ENCODE peak calls at places on chromosomes 2 and 18, in six cellular contexts. A, V, Y, T, N and Q are unnamed samples.

GRCh38 chr2:118860506-118860905 is 13.1 kb upstream of the EN1 start:
- DNase-seq in N (no peak), A (no peak), V (no peak), Y (no peak), T (no peak), Q (no peak)

GRCh38 chr18:9851511-9851910 is 34.3 kb upstream of the TXNDC2 start:
- DNase-seq in T (no peak), A (no peak), N (no peak), V (no peak), Y (no peak), Q (no peak)

GRCh38 chr2:120867290-120868231 is 131.9 kb downstream of the GLI2 start:
- DNase-seq in N (peak), Y (peak), V (peak), A (peak), T (peak), Q (peak)

GRCh38 chr2:188024811-188025210 is 266.9 kb upstream of the GULP1 start:
- DNase-seq in Y (no peak), V (no peak), A (peak), N (no peak), T (no peak), Q (no peak)

GRCh38 chr2:224410946-224411561 is 9.1 kb upstream of the FAM124B start:
- DNase-seq in N (no peak), Y (no peak), A (peak), T (no peak), V (no peak), Q (no peak)

GRCh38 chr2:148106331-148106730 is 85.4 kb downstream of the MBD5 start:
- DNase-seq in A (no peak), T (no peak), V (no peak), N (no peak), Y (no peak), Q (no peak)

GRCh38 chr2:47237375-47238357 is 82.6 kb upstream of the STPG4 start:
- DNase-seq in N (peak), V (peak), A (peak), T (peak), Y (no peak), Q (peak)

GRCh38 chr2:57448816-57449215 is 597.8 kb upstream of the VRK2 start:
- DNase-seq in A (no peak), T (no peak), V (no peak), Y (no peak), N (no peak), Q (no peak)

GRCh38 chr18:43542016-43542415 is 264.7 kb upstream of the SYT4 start:
- DNase-seq in V (no peak), T (no peak), Y (no peak), A (no peak), N (no peak), Q (no peak)

GRCh38 chr2:8819194-8819593 is 18.2 kb downstream of the KIDINS220 start:
- DNase-seq in N (peak), A (peak), V (no peak), T (no peak), Y (no peak), Q (no peak)

GRCh38 chr2:227960356-227960755 is 88.9 kb downstream of the DAW1 start:
- DNase-seq in A (no peak), N (no peak), T (no peak), V (no peak), Y (no peak), Q (no peak)

GRCh38 chr2:143482316-143482715 is 353.1 kb downstream of the ARHGAP15 start:
- DNase-seq in Y (no peak), A (peak), T (no peak), V (no peak), N (peak), Q (no peak)

GRCh38 chr2:108347786-108348185 is 30.0 kb upstream of the SULT1C4 start:
- DNase-seq in T (no peak), A (no peak), N (no peak), Y (no peak), V (no peak), Q (no peak)

GRCh38 chr2:68925298-68925885 is 27.3 kb downstream of the GKN2 start:
- DNase-seq in V (no peak), A (peak), Y (peak), N (peak), T (no peak), Q (no peak)

GRCh38 chr18:79590191-79591039 is 89.2 kb upstream of the CTDP1 start:
- DNase-seq in N (peak), Y (no peak), V (peak), T (no peak), A (no peak), Q (peak)

GRCh38 chr2:226973821-226974220 is 138.0 kb downstream of the RHBDD1 start:
- DNase-seq in T (no peak), N (no peak), V (no peak), Y (no peak), A (no peak), Q (no peak)

GRCh38 chr2:212997526-212998020 is 153.8 kb downstream of the IKZF2 start:
- DNase-seq in A (no peak), Y (no peak), T (no peak), N (no peak), V (no peak), Q (no peak)

GRCh38 chr18:11470941-11471340 is 138.5 kb upstream of the SLC35G4 start:
- DNase-seq in N (no peak), Y (no peak), V (no peak), T (no peak), A (no peak), Q (no peak)

GRCh38 chr18:37124511-37124910 is 295.6 kb downstream of the KIAA1328 start:
- DNase-seq in A (no peak), Y (no peak), V (no peak), T (no peak), N (no peak), Q (no peak)

GRCh38 chr2:62287895-62288589 is 92.1 kb downstream of the B3GNT2 start:
- DNase-seq in N (peak), V (peak), T (peak), Y (no peak), A (no peak), Q (peak)

GRCh38 chr18:24212939-24213338 is 74.1 kb downstream of the CABYR start:
- DNase-seq in T (no peak), Y (no peak), V (no peak), A (peak), N (peak), Q (no peak)

GRCh38 chr18:74951165-74951760 is 257.7 kb downstream of the PTGR3 start:
- DNase-seq in A (peak), N (peak), T (no peak), V (peak), Y (peak), Q (no peak)

GRCh38 chr2:48228345-48228684 is 301.6 kb upstream of the STON1 start:
- DNase-seq in A (no peak), N (no peak), V (no peak), T (no peak), Y (no peak), Q (no peak)

GRCh38 chr2:111617804-111618576 is 266.0 kb downstream of the ANAPC1 start:
- DNase-seq in Y (no peak), N (no peak), V (peak), T (peak), A (no peak), Q (peak)

GRCh38 chr2:174493549-174494331 is 6.9 kb upstream of the GPR155 start:
- DNase-seq in V (no peak), N (no peak), T (no peak), Y (no peak), A (no peak), Q (no peak)
- H3K27ac ChIP-seq in V (no peak), N (no peak), T (no peak), Y (no peak), A (no peak), Q (peak)

GRCh38 chr2:44937688-44938240 is 3.7 kb upstream of the SIX3 start:
- DNase-seq in Y (no peak), T (no peak), V (no peak), A (no peak), N (no peak), Q (no peak)
- H3K27ac ChIP-seq in Y (no peak), T (no peak), V (no peak), A (no peak), N (no peak), Q (no peak)

GRCh38 chr2:27717070-27717453 is 53.4 kb downstream of the SLC4A1AP start:
- DNase-seq in V (no peak), T (peak), A (peak), Y (no peak), N (no peak), Q (peak)
- H3K27ac ChIP-seq in V (no peak), T (peak), A (no peak), Y (no peak), N (no peak), Q (peak)

GRCh38 chr2:10475811-10476660 is 27.9 kb upstream of the ODC1 start:
- DNase-seq in V (no peak), T (no peak), N (no peak), Y (no peak), A (no peak), Q (no peak)
- H3K27ac ChIP-seq in V (no peak), T (no peak), N (no peak), Y (no peak), A (no peak), Q (no peak)

DNA sequence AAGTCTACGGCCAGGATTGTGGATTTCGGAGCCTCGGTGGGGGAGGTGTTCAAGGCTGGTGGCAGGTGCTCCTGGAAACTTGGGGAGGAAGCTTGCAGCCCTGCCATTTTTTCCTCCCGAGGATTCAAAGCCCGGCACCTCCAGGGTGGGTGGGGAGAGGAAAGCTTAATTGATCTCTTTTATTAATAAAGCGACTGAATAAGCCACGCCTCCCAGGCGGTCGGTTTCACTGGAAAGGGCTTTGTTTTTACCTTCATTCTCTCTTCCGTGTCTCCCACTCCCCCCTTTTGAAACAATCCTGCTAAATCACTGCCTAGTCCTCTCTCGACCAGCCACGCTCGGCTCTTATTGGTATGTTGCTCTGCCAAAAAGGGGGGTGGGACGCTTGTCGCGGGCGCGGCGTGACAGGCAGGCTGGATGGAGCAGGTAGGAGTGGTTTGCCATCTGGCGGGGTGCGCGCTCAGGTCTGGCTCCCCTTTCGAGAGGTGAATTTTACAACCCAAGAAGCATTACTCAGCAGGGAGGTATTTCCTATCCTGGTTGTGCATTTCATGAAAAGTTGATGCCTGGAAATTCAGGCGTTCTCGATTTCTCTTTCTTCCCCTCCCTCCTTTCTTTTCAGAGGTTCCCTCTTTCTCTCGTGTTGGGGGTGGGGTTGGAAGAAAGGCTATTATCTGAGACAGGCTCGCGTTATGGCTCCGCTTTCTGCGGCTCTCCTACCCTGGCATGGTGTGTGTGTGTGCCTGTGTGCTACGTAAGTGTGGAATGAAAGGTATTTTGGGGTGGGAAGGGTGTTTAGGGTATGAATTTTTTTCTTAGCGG is 1.4 kb downstream of the NEDD4L start:
- DNase-seq in Y (peak), V (peak), T (peak), A (peak), N (no peak), Q (no peak)
- H3K27ac ChIP-seq in Y (peak), V (peak), T (no peak), A (peak), N (no peak), Q (peak)

DNA sequence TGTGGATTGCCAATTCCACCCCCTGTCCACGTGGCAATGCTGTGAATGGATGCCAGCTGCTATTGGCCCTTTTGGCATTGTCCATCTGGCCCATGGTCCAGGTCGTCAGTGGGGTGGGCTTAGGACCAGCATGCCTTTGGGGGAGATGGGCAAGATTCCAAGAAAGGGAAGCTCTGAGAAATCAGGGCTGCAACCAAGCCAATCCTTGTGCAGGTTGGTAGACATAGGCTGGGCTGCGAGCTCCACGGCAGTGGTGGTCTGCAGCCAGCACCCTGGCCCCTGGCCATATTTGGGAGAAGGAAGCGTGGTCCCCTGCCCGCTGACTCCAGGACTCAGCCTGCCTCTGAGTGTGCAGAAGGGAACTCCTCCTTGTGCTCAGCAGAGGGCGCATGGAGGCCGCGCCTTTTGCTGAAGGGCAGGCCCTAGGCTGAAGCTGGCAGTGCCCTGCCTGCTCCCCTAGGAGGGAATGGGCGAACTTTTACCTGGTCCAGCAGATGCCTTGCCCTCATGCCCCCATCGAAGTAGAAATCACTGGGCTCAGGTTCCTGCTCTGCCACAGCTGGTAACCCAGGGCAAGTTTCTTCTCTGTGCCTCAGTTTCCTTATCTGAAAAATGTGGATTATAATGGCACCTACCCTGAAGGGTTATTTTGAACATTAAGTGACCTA is 5.4 kb downstream of the SPR start:
- DNase-seq in A (peak), N (peak), T (peak), V (peak), Y (peak), Q (peak)
- H3K27ac ChIP-seq in A (no peak), N (no peak), T (no peak), V (no peak), Y (no peak), Q (no peak)